ENCODE peak calls at places on chromosome 7, in nine cellular contexts. K is Panc1, N is H1, C is endothelial cell of umbilical vein, P is stomach, U is HCT116, Y is colonic mucosa, O is tibial artery, S is adipocyte. B is an unnamed sample.

GRCh38 chr7:2120251-2120660 is 112.5 kb downstream of the MAD1L1 start:
- DNase-seq in C (no peak), U (no peak), K (no peak), O (no peak), N (no peak), Y (no peak), S (no peak), P (peak; percentile 39), B (no peak)

GRCh38 chr7:92588561-92588960 is 1.6 kb downstream of the FAM133B start:
- DNase-seq in S (no peak), O (no peak), U (no peak), N (no peak), Y (no peak), C (no peak), K (no peak), P (no peak), B (peak; percentile 26)

GRCh38 chr7:140230862-140231778 is 54.3 kb upstream of the KDM7A start:
- DNase-seq in S (peak; percentile 67), O (no peak), C (peak; percentile 49), U (peak; percentile 40), N (peak; percentile 71), K (no peak), P (peak; percentile 62), Y (peak; percentile 89), B (peak; percentile 56)

GRCh38 chr7:154633641-154634040 is 369.3 kb downstream of the PAXIP1 start:
- DNase-seq in Y (no peak), N (no peak), C (no peak), O (no peak), S (no peak), P (no peak), U (no peak), K (no peak), B (no peak)

GRCh38 chr7:27046854-27047549 is 48.8 kb downstream of the HOXA1 start:
- DNase-seq in O (no peak), S (no peak), N (no peak), U (peak; percentile 57), C (peak; percentile 76), K (peak; percentile 36), Y (no peak), P (no peak), B (peak; percentile 80)

GRCh38 chr7:140242057-140243031 is 65.6 kb upstream of the KDM7A start:
- DNase-seq in U (no peak), Y (peak; percentile 68), K (no peak), O (no peak), C (peak; percentile 21), N (no peak), S (no peak), P (peak; percentile 37), B (no peak)

GRCh38 chr7:127089146-127089545 is 163.6 kb downstream of the GRM8 start:
- DNase-seq in P (no peak), U (no peak), Y (no peak), S (no peak), C (no peak), N (no peak), K (no peak), O (no peak), B (no peak)

GRCh38 chr7:116011584-116011983 is 19.0 kb downstream of the TFEC start:
- DNase-seq in U (no peak), C (no peak), O (no peak), P (no peak), S (no peak), N (no peak), Y (no peak), K (no peak), B (no peak)

GRCh38 chr7:29345590-29345989 is 151.0 kb downstream of the CHN2 start:
- DNase-seq in O (no peak), S (no peak), U (peak; percentile 10), C (peak; percentile 41), Y (peak; percentile 59), N (peak; percentile 44), P (peak; percentile 62), K (no peak), B (peak; percentile 39)

GRCh38 chr7:3994764-3995163 is 687.3 kb upstream of the FOXK1 start:
- DNase-seq in N (no peak), K (no peak), O (no peak), P (no peak), S (no peak), U (no peak), Y (no peak), C (no peak), B (no peak)

GRCh38 chr7:40836218-40836617 is 701.4 kb downstream of the SUGCT start:
- DNase-seq in N (no peak), Y (no peak), O (no peak), K (no peak), P (no peak), U (no peak), C (no peak), S (no peak), B (no peak)

GRCh38 chr7:103766630-103767029 is 222.8 kb downstream of the RELN start:
- DNase-seq in N (no peak), O (no peak), P (no peak), S (no peak), K (no peak), C (no peak), Y (no peak), U (no peak), B (no peak)

GRCh38 chr7:157667731-157668130 is 330.9 kb downstream of the DNAJB6 start:
- DNase-seq in Y (no peak), C (no peak), P (no peak), K (no peak), S (no peak), O (no peak), U (no peak), N (no peak), B (no peak)

GRCh38 chr7:157809863-157810851 is 473.4 kb downstream of the DNAJB6 start:
- DNase-seq in S (no peak), Y (no peak), K (no peak), U (no peak), C (no peak), P (no peak), O (no peak), N (no peak), B (no peak)

GRCh38 chr7:89503281-89503680 is 651.0 kb upstream of the STEAP1 start:
- DNase-seq in C (no peak), K (no peak), Y (no peak), U (no peak), P (no peak), N (no peak), S (no peak), O (no peak), B (no peak)

GRCh38 chr7:124762611-124763143 is 2.9 kb downstream of the GPR37 start:
- DNase-seq in C (peak; percentile 44), O (no peak), S (no peak), N (no peak), P (peak; percentile 37), U (no peak), Y (peak; percentile 66), K (no peak), B (no peak)

GRCh38 chr7:34385385-34385784 is 272.6 kb upstream of the NPSR1 start:
- DNase-seq in U (no peak), K (no peak), P (no peak), S (peak; percentile 23), N (no peak), C (no peak), O (no peak), Y (no peak), B (no peak)

GRCh38 chr7:23273141-23273599 is 26.0 kb upstream of the MALSU1 start:
- DNase-seq in O (peak; percentile 80), K (peak; percentile 87), Y (peak; percentile 93), P (peak; percentile 98), C (peak; percentile 92), U (peak; percentile 93), N (peak; percentile 77), S (peak; percentile 86), B (peak; percentile 77)

GRCh38 chr7:70072220-70072619 is 473.9 kb downstream of the AUTS2 start:
- DNase-seq in O (no peak), C (no peak), P (no peak), Y (peak; percentile 17), K (no peak), S (peak; percentile 74), U (no peak), N (no peak), B (peak; percentile 2)

GRCh38 chr7:81688622-81689411 is 81.0 kb downstream of the HGF start:
- DNase-seq in S (no peak), K (no peak), P (no peak), Y (no peak), O (no peak), U (no peak), C (no peak), N (no peak), B (no peak)

GRCh38 chr7:137848095-137848494 is 1.3 kb upstream of the DGKI start:
- DNase-seq in S (no peak), U (no peak), N (no peak), P (no peak), O (no peak), C (no peak), K (no peak), Y (no peak), B (no peak)
- H3K4me1 ChIP-seq in S (peaks cover 9% of the 10 kb centered on the region), U (no peaks in the 10 kb centered on the region), N (peaks cover 8% of the 10 kb centered on the region), P (peaks cover 14% of the 10 kb centered on the region), O (peaks cover 12% of the 10 kb centered on the region), C (peaks cover 2% of the 10 kb centered on the region), K (no peaks in the 10 kb centered on the region), Y (no peaks in the 10 kb centered on the region), B (peaks cover 49% of the 10 kb centered on the region)

DNA sequence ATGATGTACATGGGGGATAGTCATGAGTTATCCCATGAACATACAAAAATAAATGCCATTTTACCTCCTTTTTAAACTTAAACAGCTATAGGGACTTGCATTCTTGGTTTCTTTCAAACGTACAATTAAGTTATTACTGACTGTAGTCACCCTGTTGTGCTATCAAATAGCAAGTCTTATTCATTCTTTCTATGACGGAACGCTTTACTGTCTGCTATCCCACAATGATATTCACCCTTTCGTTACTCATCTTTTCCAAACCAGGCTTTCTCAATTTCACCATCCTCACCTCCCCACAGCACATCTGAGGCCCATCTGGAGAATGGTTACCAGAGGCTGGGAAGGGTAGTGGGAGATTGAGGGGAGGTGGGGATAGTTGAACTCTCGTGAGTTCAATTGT is 218.8 kb downstream of the PHF14 start:
- DNase-seq in N (no peak), Y (no peak), P (no peak), K (no peak), C (no peak), S (peak; percentile 76), O (no peak), U (no peak), B (peak; percentile 93)
- H3K4me1 ChIP-seq in N (peaks cover 16% of the 10 kb centered on the region), Y (no peaks in the 10 kb centered on the region), P (peaks cover 17% of the 10 kb centered on the region), K (peaks cover 10% of the 10 kb centered on the region), C (no peaks in the 10 kb centered on the region), S (peaks cover 58% of the 10 kb centered on the region), O (peaks cover 7% of the 10 kb centered on the region), U (no peaks in the 10 kb centered on the region), B (peaks cover 29% of the 10 kb centered on the region)

DNA sequence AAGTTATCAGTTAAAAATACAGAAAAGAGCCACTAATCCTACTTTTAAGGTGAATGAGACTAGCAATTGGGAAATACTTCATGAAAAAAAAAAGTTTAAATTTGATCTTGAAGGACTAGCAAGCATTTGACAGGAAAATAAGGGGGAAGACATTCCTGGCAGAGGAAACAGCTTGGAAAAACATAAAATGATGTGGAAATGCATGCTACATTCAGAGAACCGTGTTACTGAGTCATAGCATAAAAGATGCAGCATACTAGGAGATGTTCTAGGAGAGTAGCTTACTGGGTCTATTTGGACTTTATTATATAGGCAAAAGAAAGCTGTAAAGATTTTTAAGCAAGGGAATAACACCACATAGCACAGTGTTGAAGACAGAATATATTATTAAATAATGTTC is 108.6 kb upstream of the COL1A2 start:
- DNase-seq in O (no peak), P (no peak), S (peak; percentile 72), Y (no peak), U (no peak), C (peak; percentile 32), K (no peak), N (no peak), B (peak; percentile 39)
- H3K4me1 ChIP-seq in O (no peaks in the 10 kb centered on the region), P (no peaks in the 10 kb centered on the region), S (peaks cover 66% of the 10 kb centered on the region), Y (no peaks in the 10 kb centered on the region), U (no peaks in the 10 kb centered on the region), C (no peaks in the 10 kb centered on the region), K (no peaks in the 10 kb centered on the region), N (no peaks in the 10 kb centered on the region), B (peaks cover 8% of the 10 kb centered on the region)

GRCh38 chr7:132398253-132398913 is 177.9 kb downstream of the PLXNA4 start:
- DNase-seq in C (no peak), U (no peak), P (no peak), N (no peak), S (no peak), Y (no peak), O (no peak), K (no peak), B (no peak)
- H3K4me1 ChIP-seq in C (no peaks in the 10 kb centered on the region), U (no peaks in the 10 kb centered on the region), P (peaks cover 11% of the 10 kb centered on the region), N (peaks cover 2% of the 10 kb centered on the region), S (peaks cover 64% of the 10 kb centered on the region), Y (no peaks in the 10 kb centered on the region), O (peaks cover 22% of the 10 kb centered on the region), K (no peaks in the 10 kb centered on the region), B (peaks cover 3% of the 10 kb centered on the region)